ENCODE peak calls at places on chromosomes 13 and 19, in six cellular contexts. W is CD4-positive, CD25-positive, alpha-beta regulatory T cell; J is GM12865; N is cardiac fibroblast; P is tibial artery; U is lower leg skin. M is an unnamed sample.

GRCh38 chr19:46718934-46719551 is 2.1 kb upstream of the PRKD2 start:
- DNase-seq in W (no peak), J (peak), N (no peak), P (no peak), U (no peak), M (no peak)

GRCh38 chr19:8654591-8655339 is 24.3 kb downstream of the NFILZ start:
- DNase-seq in W (peak), J (peak), N (peak), P (peak), U (no peak), M (peak)

GRCh38 chr13:110483386-110483785 is 78.1 kb downstream of the RAB20 start:
- DNase-seq in W (no peak), J (no peak), N (no peak), P (no peak), U (no peak), M (no peak)

GRCh38 chr13:43346427-43346826 is 323.0 kb downstream of the DNAJC15 start:
- DNase-seq in W (no peak), J (no peak), N (peak), P (no peak), U (no peak), M (no peak)

GRCh38 chr13:73000027-73000674 is 58.7 kb upstream of the KLF5 start:
- DNase-seq in W (peak), J (peak), N (peak), P (no peak), U (no peak), M (no peak)

GRCh38 chr13:37194428-37194861 is 89.0 kb upstream of the CSNK1A1L start:
- DNase-seq in W (no peak), J (no peak), N (peak), P (no peak), U (no peak), M (no peak)

GRCh38 chr19:18790566-18791314 is at the start of gene COMP:
- DNase-seq in W (no peak), J (no peak), N (no peak), P (no peak), U (no peak), M (no peak)

GRCh38 chr13:24664726-24665409 is 15.3 kb upstream of the ATP12A start:
- DNase-seq in W (no peak), J (no peak), N (no peak), P (no peak), U (peak), M (no peak)

GRCh38 chr13:31264146-31264545 is 64.4 kb downstream of the B3GLCT start:
- DNase-seq in W (no peak), J (no peak), N (no peak), P (no peak), U (no peak), M (no peak)

GRCh38 chr13:104466016-104466415 is 1399.8 kb upstream of the SLC10A2 start:
- DNase-seq in W (no peak), J (no peak), N (no peak), P (no peak), U (no peak), M (no peak)

GRCh38 chr19:6318772-6319171 is 14.6 kb downstream of the ACER1 start:
- DNase-seq in W (no peak), J (no peak), N (no peak), P (no peak), U (no peak), M (no peak)

GRCh38 chr13:39672378-39673132 is 17.1 kb downstream of the COG6 start:
- DNase-seq in W (no peak), J (no peak), N (no peak), P (no peak), U (no peak), M (no peak)

GRCh38 chr13:113599396-113599795 is 14.8 kb downstream of the TFDP1 start:
- DNase-seq in W (no peak), J (no peak), N (no peak), P (no peak), U (peak), M (peak)

GRCh38 chr19:44303976-44304568 is 753 bp downstream of the ZNF235 start:
- DNase-seq in W (peak), J (peak), N (no peak), P (no peak), U (no peak), M (no peak)

GRCh38 chr19:18865106-18865972 is 30.6 kb downstream of the CERS1 start:
- DNase-seq in W (no peak), J (no peak), N (no peak), P (no peak), U (no peak), M (no peak)

GRCh38 chr13:37009692-37010091 is 9.1 kb downstream of the EXOSC8 start:
- DNase-seq in W (no peak), J (no peak), N (no peak), P (no peak), U (no peak), M (no peak)

GRCh38 chr13:39034085-39034484 is 3.8 kb downstream of the PROSER1 start:
- DNase-seq in W (no peak), J (no peak), N (no peak), P (no peak), U (no peak), M (no peak)

GRCh38 chr13:44157614-44158013 is 216.0 kb upstream of the SERP2 start:
- DNase-seq in W (no peak), J (no peak), N (no peak), P (peak), U (no peak), M (no peak)

GRCh38 chr19:12828494-12828893 is 5.9 kb downstream of the RTBDN start:
- DNase-seq in W (peak), J (peak), N (peak), P (no peak), U (no peak), M (no peak)

GRCh38 chr13:59531571-59532091 is 632.1 kb downstream of the DIAPH3 start:
- DNase-seq in W (peak), J (no peak), N (peak), P (peak), U (peak), M (no peak)

GRCh38 chr19:17869114-17869608 is 2.6 kb upstream of the SLC5A5 start:
- DNase-seq in W (no peak), J (no peak), N (no peak), P (no peak), U (no peak), M (no peak)

GRCh38 chr13:25455146-25455545 is 83.4 kb downstream of the ATP8A2 start:
- DNase-seq in W (no peak), J (no peak), N (no peak), P (no peak), U (no peak), M (no peak)

GRCh38 chr13:37106642-37107041 is 1.2 kb upstream of the CSNK1A1L start:
- DNase-seq in W (no peak), J (no peak), N (no peak), P (no peak), U (no peak), M (no peak)

GRCh38 chr19:43575955-43576451 is 402 bp downstream of the PINLYP start:
- DNase-seq in W (no peak), J (no peak), N (peak), P (no peak), U (no peak), M (no peak)

GRCh38 chr13:28344163-28344562 is 150.8 kb downstream of the FLT1 start:
- DNase-seq in W (no peak), J (no peak), N (no peak), P (no peak), U (no peak), M (no peak)

GRCh38 chr19:41753936-41754529 is 1.3 kb upstream of the CEACAM6 start:
- DNase-seq in W (peak), J (peak), N (peak), P (peak), U (peak), M (peak)

GRCh38 chr19:9936151-9937000 is at the start of gene OLFM2:
- DNase-seq in W (no peak), J (no peak), N (no peak), P (no peak), U (no peak), M (no peak)

GRCh38 chr13:20099319-20099718 is 61.5 kb downstream of the GJA3 start:
- DNase-seq in W (no peak), J (no peak), N (no peak), P (no peak), U (no peak), M (no peak)

GRCh38 chr13:99347335-99347878 is 40.2 kb upstream of the GPR183 start:
- DNase-seq in W (no peak), J (no peak), N (no peak), P (no peak), U (no peak), M (no peak)

GRCh38 chr13:37288057-37288720 is 182.7 kb upstream of the CSNK1A1L start:
- DNase-seq in W (no peak), J (no peak), N (peak), P (no peak), U (no peak), M (no peak)

GRCh38 chr13:21703846-21704245 is 33.0 kb downstream of the FGF9 start:
- DNase-seq in W (no peak), J (no peak), N (no peak), P (no peak), U (no peak), M (no peak)

GRCh38 chr13:51816604-51817254 is 12.8 kb upstream of the DHRS12 start:
- DNase-seq in W (no peak), J (no peak), N (no peak), P (no peak), U (no peak), M (no peak)

GRCh38 chr19:35204799-35205732 is 23.5 kb downstream of the FAM187B start:
- DNase-seq in W (peak), J (peak), N (no peak), P (peak), U (no peak), M (no peak)

GRCh38 chr19:32345261-32346207 is at the start of gene ZNF507:
- DNase-seq in W (peak), J (peak), N (peak), P (peak), U (peak), M (peak)

GRCh38 chr13:23657056-23657455 is 86.8 kb downstream of the TNFRSF19 start:
- DNase-seq in W (no peak), J (no peak), N (no peak), P (no peak), U (no peak), M (no peak)

GRCh38 chr19:8609210-8610040 is 1.1 kb downstream of the ADAMTS10 start:
- DNase-seq in W (peak), J (no peak), N (peak), P (peak), U (peak), M (no peak)

GRCh38 chr13:59774511-59774911 is 389.2 kb downstream of the DIAPH3 start:
- DNase-seq in W (no peak), J (no peak), N (peak), P (no peak), U (no peak), M (no peak)

GRCh38 chr13:94249512-94249911 is 230.0 kb downstream of the DCT start:
- DNase-seq in W (no peak), J (no peak), N (peak), P (no peak), U (no peak), M (no peak)

GRCh38 chr13:94248454-94249233 is 230.8 kb downstream of the DCT start:
- DNase-seq in W (no peak), J (no peak), N (no peak), P (no peak), U (no peak), M (no peak)

GRCh38 chr13:94251801-94252200 is 227.7 kb downstream of the DCT start:
- DNase-seq in W (no peak), J (no peak), N (peak), P (no peak), U (no peak), M (no peak)

GRCh38 chr13:94246495-94246894 is 233.0 kb downstream of the DCT start:
- DNase-seq in W (no peak), J (no peak), N (no peak), P (no peak), U (no peak), M (no peak)

DNA sequence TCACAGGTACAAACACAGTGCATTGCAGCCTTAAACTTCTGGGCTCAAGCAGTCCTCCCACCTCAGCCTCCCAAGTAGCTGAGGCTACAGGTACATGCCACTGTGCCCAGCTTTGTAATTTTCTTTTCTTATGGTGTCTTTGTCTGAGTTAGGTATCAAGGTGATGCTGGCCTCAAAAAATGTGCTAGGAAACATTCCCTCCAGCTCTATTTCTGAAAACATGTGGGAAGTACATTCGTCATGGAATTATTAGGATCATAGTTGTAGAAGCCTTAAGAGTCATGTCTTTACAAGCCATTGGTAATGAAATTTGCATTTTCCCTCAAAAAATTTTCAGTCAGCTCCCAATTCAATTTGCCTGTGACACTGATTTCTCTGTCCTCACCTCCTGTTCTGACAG is 231.6 kb downstream of the DCT start:
- DNase-seq in W (no peak), J (no peak), N (no peak), P (no peak), U (no peak), M (no peak)
- H3K4me3 ChIP-seq in W (no peak), J (no peak), N (no peak), P (no peak), U (no peak), M (no peak)

GRCh38 chr19:1074512-1075283 is 7.7 kb downstream of the ARHGAP45 start:
- DNase-seq in W (peak), J (peak), N (no peak), P (peak), U (peak), M (peak)
- H3K4me3 ChIP-seq in W (no peak), J (peak), N (no peak), P (no peak), U (no peak), M (peak)

GRCh38 chr19:37698216-37698615 is 21.3 kb downstream of the ZNF607 start:
- DNase-seq in W (no peak), J (no peak), N (no peak), P (no peak), U (no peak), M (no peak)
- H3K4me3 ChIP-seq in W (no peak), J (no peak), N (no peak), P (no peak), U (no peak), M (no peak)

GRCh38 chr13:29513981-29514719 is 81.3 kb downstream of the SLC7A1 start:
- DNase-seq in W (no peak), J (no peak), N (no peak), P (no peak), U (no peak), M (no peak)

GRCh38 chr13:29511980-29512379 is 83.5 kb downstream of the SLC7A1 start:
- DNase-seq in W (no peak), J (no peak), N (peak), P (peak), U (no peak), M (no peak)

GRCh38 chr13:29511439-29511814 is 84.1 kb downstream of the SLC7A1 start:
- DNase-seq in W (no peak), J (no peak), N (no peak), P (no peak), U (no peak), M (no peak)

GRCh38 chr13:29514720-29515310 is 80.7 kb downstream of the SLC7A1 start:
- DNase-seq in W (no peak), J (no peak), N (no peak), P (no peak), U (no peak), M (no peak)

GRCh38 chr13:29513002-29513980 is 82.2 kb downstream of the SLC7A1 start:
- DNase-seq in W (no peak), J (no peak), N (no peak), P (no peak), U (no peak), M (no peak)
- H3K4me3 ChIP-seq in W (no peak), J (no peak), N (no peak), P (no peak), U (no peak), M (no peak)

DNA sequence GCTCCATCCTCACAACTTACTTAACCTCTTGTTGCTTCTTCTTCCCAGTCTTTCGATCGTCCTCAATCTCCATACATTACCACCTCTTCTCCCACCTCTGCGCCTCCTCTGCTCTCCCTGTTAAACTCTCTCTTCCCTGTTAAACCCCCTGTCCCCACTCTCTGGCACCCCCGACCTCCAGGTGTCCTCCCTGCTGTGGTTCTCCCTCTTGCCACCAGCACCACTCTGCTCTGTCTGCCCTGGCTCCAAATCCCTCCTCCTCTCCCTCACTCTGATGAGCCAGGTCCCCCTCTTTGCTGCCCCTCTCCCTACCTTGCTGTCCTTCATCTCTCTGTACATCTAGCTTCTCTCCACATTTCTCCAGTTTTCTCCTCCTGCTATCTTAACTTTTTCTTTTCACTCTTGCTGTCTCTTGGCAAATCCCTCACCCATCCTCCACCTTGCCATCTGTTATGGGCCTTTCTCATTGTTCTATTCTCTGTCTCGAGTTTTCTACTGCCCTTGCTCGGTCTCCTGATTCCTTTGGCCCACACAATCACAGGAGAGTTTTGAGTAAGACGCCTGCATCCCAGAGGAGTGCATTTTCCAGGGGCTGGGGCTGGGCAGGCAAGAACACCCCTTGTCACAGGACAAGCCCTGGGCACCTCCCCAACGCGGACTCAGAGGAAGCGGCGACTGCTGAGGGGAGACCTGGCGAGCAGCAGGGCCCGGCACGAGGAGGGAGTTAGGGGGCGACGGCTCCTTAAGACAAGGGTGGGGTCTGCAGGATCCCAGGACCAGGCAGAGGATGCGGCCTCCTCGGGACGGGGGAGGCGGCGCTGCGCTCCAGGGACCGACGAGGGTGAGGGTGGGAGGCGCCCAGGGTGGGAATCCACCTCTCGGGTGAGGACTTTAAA is 21.4 kb upstream of the ERVV-1 start:
- DNase-seq in W (no peak), J (no peak), N (peak), P (peak), U (peak), M (no peak)
- H3K4me3 ChIP-seq in W (peak), J (no peak), N (peak), P (peak), U (peak), M (peak)

GRCh38 chr19:7515091-7515470 is 822 bp upstream of the ZNF358 start:
- DNase-seq in W (no peak), J (no peak), N (no peak), P (peak), U (no peak), M (no peak)
- H3K4me3 ChIP-seq in W (no peak), J (no peak), N (no peak), P (peak), U (no peak), M (no peak)

GRCh38 chr13:29786698-29787097 is 63.7 kb downstream of the UBL3 start:
- DNase-seq in W (no peak), J (no peak), N (no peak), P (no peak), U (no peak), M (no peak)

GRCh38 chr13:29785978-29786377 is 64.4 kb downstream of the UBL3 start:
- DNase-seq in W (no peak), J (no peak), N (no peak), P (no peak), U (no peak), M (no peak)

DNA sequence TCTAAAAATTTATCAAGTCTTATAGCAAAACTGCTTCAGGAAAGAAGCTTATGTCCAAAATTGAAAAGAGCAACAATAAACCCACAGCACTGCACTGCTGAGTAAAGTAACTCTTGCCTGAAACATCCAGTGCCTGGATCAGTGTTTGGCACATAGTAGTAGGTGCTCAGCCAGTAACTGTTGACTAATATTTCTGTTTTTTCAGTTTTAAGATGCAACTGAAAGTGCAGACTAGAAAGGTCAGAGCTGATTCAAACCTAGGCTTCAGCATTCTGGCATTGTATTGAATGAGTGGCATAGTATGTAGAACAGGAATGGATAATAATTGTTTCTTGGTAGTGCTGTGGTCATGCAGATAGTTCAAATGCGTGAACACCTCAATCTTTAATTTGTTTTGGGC is 67.6 kb downstream of the UBL3 start:
- DNase-seq in W (peak), J (peak), N (no peak), P (no peak), U (no peak), M (no peak)
- H3K4me3 ChIP-seq in W (no peak), J (no peak), N (no peak), P (no peak), U (no peak), M (no peak)

GRCh38 chr19:40465025-40465780 is at the start of gene BLVRB:
- DNase-seq in W (peak), J (peak), N (peak), P (peak), U (no peak), M (peak)

GRCh38 chr19:40464059-40465024 is 1.2 kb downstream of the BLVRB start:
- DNase-seq in W (peak), J (peak), N (peak), P (peak), U (peak), M (peak)

GRCh38 chr19:40465781-40466218 is 255 bp upstream of the BLVRB start:
- DNase-seq in W (peak), J (peak), N (peak), P (peak), U (peak), M (peak)

GRCh38 chr19:40466219-40467006 is at the start of gene SPTBN4:
- DNase-seq in W (no peak), J (peak), N (no peak), P (peak), U (peak), M (no peak)

DNA sequence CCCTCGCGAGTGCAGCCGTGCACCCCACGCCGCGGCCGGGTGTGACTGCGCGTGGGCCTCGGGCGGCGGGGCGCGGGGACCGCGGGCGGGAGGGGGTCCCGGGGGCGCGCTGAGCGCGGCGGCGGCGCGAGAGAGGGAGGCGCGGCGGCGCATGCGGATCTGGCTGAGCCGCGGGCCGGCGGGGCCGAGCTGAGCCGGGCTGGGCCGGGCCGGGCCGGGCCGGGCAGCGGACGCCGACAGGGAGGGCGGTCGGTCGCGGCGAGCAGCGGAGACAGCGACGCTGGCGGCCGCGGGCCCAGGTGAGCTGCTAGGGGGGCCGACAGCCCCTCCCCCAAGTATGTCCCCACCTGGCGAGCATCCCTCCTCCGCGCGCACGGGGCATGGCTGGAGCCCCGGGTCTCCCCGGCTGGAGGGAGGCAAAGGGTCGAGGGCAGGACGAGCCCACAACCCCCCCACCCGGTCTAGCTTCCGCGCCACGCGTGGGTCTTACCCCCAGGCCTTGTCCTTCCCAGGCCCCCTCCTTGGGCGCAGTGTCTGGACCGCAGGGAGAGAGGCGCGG is 285 bp downstream of the SPTBN4 start:
- DNase-seq in W (no peak), J (no peak), N (no peak), P (no peak), U (no peak), M (no peak)
- H3K4me3 ChIP-seq in W (no peak), J (no peak), N (peak), P (peak), U (peak), M (peak)

M was measured in CD8-positive, alpha-beta memory T cell.